ENCODE peak calls at places on chromosomes 7 and 10, in six cellular contexts. C, W, D, P, H and V are unnamed samples. For H3K9me3, the result is how much of the 10 kb centered on the place peaks cover.

GRCh38 chr10:29050081-29050480 is 238.8 kb upstream of the LYZL1 start:
- DNase-seq in C (no peak), W (no peak), D (no peak), P (no peak), H (no peak), V (no peak)

GRCh38 chr7:18352339-18353255 is 143.0 kb upstream of the HDAC9 start:
- DNase-seq in C (peak), W (peak), D (peak), P (no peak), H (peak), V (no peak)

GRCh38 chr7:44490351-44491200 is at the start of gene NUDCD3:
- DNase-seq in C (peak), W (peak), D (peak), P (peak), H (peak), V (peak)

GRCh38 chr7:42694894-42695553 is 216.8 kb downstream of the C7orf25 start:
- DNase-seq in C (no peak), W (no peak), D (peak), P (no peak), H (no peak), V (no peak)

GRCh38 chr7:44291066-44291732 is 34.2 kb downstream of the CAMK2B start:
- DNase-seq in C (no peak), W (no peak), D (no peak), P (no peak), H (no peak), V (no peak)

GRCh38 chr10:81662837-81663236 is 212.2 kb upstream of the NRG3 start:
- DNase-seq in C (no peak), W (no peak), D (no peak), P (no peak), H (no peak), V (no peak)

GRCh38 chr7:30594055-30594539 is 581 bp upstream of the GARS1 start:
- DNase-seq in C (peak), W (peak), D (peak), P (peak), H (peak), V (no peak)

GRCh38 chr7:134778941-134779740 is at the start of gene CALD1:
- DNase-seq in C (no peak), W (peak), D (peak), P (no peak), H (no peak), V (no peak)

GRCh38 chr7:150903627-150904026 is 51.3 kb downstream of the AOC1 start:
- DNase-seq in C (no peak), W (no peak), D (peak), P (no peak), H (peak), V (no peak)

GRCh38 chr7:41292457-41292856 is 410.4 kb downstream of the INHBA start:
- DNase-seq in C (no peak), W (no peak), D (no peak), P (no peak), H (no peak), V (no peak)

GRCh38 chr7:102916881-102917280 is 4.1 kb downstream of the LRRC17 start:
- DNase-seq in C (no peak), W (no peak), D (no peak), P (no peak), H (no peak), V (no peak)

GRCh38 chr7:140898794-140899548 is 25.8 kb downstream of the BRAF start:
- DNase-seq in C (no peak), W (no peak), D (no peak), P (no peak), H (no peak), V (no peak)

GRCh38 chr7:36264123-36264916 is 111.3 kb downstream of the EEPD1 start:
- DNase-seq in C (no peak), W (no peak), D (no peak), P (no peak), H (no peak), V (no peak)

GRCh38 chr7:22979861-22980260 is 34.1 kb downstream of the HYCC1 start:
- DNase-seq in C (no peak), W (no peak), D (no peak), P (no peak), H (no peak), V (no peak)

GRCh38 chr10:30591249-30591670 is 38.3 kb downstream of the LYZL2 start:
- DNase-seq in C (peak), W (peak), D (peak), P (peak), H (no peak), V (no peak)

GRCh38 chr7:140062118-140062527 is 628 bp downstream of the PARP12 start:
- DNase-seq in C (peak), W (no peak), D (peak), P (peak), H (no peak), V (peak)

GRCh38 chr7:144019457-144019856 is 19.3 kb downstream of the OR6B1 start:
- DNase-seq in C (no peak), W (peak), D (no peak), P (no peak), H (no peak), V (no peak)

GRCh38 chr7:55348502-55348901 is 16.6 kb upstream of the LANCL2 start:
- DNase-seq in C (no peak), W (no peak), D (no peak), P (no peak), H (no peak), V (no peak)

GRCh38 chr10:13414855-13415254 is 66.8 kb upstream of the SEPHS1 start:
- DNase-seq in C (no peak), W (peak), D (peak), P (no peak), H (peak), V (no peak)

GRCh38 chr7:771241-772004 is 44.3 kb upstream of the PRKAR1B start:
- DNase-seq in C (no peak), W (no peak), D (peak), P (no peak), H (peak), V (no peak)

GRCh38 chr7:42212541-42213090 is 24.4 kb downstream of the GLI3 start:
- DNase-seq in C (no peak), W (no peak), D (no peak), P (no peak), H (no peak), V (no peak)

GRCh38 chr7:79495544-79496272 is 42.2 kb upstream of the MAGI2 start:
- DNase-seq in C (no peak), W (no peak), D (no peak), P (no peak), H (no peak), V (no peak)

GRCh38 chr7:55144333-55144954 is 125.6 kb downstream of the EGFR start:
- DNase-seq in C (no peak), W (no peak), D (no peak), P (no peak), H (no peak), V (no peak)

GRCh38 chr7:155799514-155799913 is 12.7 kb downstream of the SHH start:
- DNase-seq in C (no peak), W (no peak), D (no peak), P (no peak), H (no peak), V (no peak)

GRCh38 chr7:55423277-55423711 is 58.2 kb downstream of the LANCL2 start:
- DNase-seq in C (no peak), W (no peak), D (no peak), P (no peak), H (no peak), V (no peak)

GRCh38 chr10:3178070-3178469 is 5.5 kb upstream of the PITRM1 start:
- DNase-seq in C (no peak), W (no peak), D (no peak), P (no peak), H (no peak), V (no peak)

GRCh38 chr10:58064714-58065528 is 202.8 kb downstream of the IPMK start:
- DNase-seq in C (no peak), W (peak), D (peak), P (no peak), H (peak), V (no peak)

GRCh38 chr7:27110977-27111752 is 8.7 kb upstream of the HOXA2 start:
- DNase-seq in C (no peak), W (no peak), D (peak), P (no peak), H (no peak), V (no peak)

GRCh38 chr7:52726986-52727385 is 308.4 kb upstream of the POM121L12 start:
- DNase-seq in C (no peak), W (no peak), D (no peak), P (no peak), H (no peak), V (no peak)

GRCh38 chr10:86413046-86413728 is 46.6 kb upstream of the GRID1 start:
- DNase-seq in C (no peak), W (no peak), D (no peak), P (no peak), H (no peak), V (no peak)

GRCh38 chr10:72692897-72693598 is 1.1 kb downstream of the MCU start:
- DNase-seq in C (no peak), W (no peak), D (peak), P (no peak), H (no peak), V (no peak)

GRCh38 chr7:85972504-85973141 is 671.1 kb upstream of the GRM3 start:
- DNase-seq in C (no peak), W (no peak), D (no peak), P (no peak), H (no peak), V (no peak)

GRCh38 chr10:25206693-25207414 is 32.1 kb downstream of the GPR158 start:
- DNase-seq in C (no peak), W (no peak), D (no peak), P (no peak), H (no peak), V (no peak)

GRCh38 chr7:23570592-23571200 is 26.5 kb upstream of the CCDC126 start:
- DNase-seq in C (peak), W (peak), D (peak), P (peak), H (peak), V (peak)

GRCh38 chr7:157527235-157527634 is 190.4 kb downstream of the DNAJB6 start:
- DNase-seq in C (no peak), W (no peak), D (no peak), P (no peak), H (no peak), V (no peak)

GRCh38 chr7:157526604-157527003 is 189.8 kb downstream of the DNAJB6 start:
- DNase-seq in C (no peak), W (no peak), D (no peak), P (no peak), H (no peak), V (no peak)

GRCh38 chr7:157527686-157528085 is 190.9 kb downstream of the DNAJB6 start:
- DNase-seq in C (no peak), W (no peak), D (no peak), P (no peak), H (no peak), V (no peak)

GRCh38 chr7:157529768-157530560 is 193.2 kb downstream of the DNAJB6 start:
- DNase-seq in C (no peak), W (no peak), D (no peak), P (no peak), H (no peak), V (no peak)

DNA sequence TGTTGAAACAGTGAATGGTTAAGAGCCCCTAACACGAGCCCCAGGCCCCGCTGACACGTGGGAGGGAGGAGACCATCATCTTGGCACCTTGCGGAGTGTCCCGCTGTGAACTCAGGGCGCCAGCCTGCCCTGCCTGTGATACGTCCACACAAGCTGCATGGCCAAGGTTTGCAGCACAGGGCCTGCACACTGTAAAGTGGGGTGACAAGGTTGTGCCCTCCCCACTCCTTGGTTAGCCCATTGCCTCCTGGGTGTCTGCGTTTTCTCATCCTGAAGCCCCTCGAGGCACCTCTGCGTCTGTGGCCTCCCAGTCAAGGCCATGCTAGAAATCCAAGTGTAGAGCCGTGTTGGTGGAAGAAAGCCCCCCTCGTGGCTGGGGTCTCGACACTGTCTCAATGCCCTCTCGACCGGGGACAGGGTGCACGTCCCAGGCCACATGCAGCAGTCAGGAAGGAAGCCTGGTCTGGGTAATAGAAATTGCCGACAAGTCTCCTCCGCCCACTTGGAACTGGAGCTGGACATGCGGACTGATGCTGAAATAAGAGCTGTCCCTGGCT is 192.1 kb downstream of the DNAJB6 start:
- DNase-seq in C (no peak), W (no peak), D (no peak), P (no peak), H (no peak), V (no peak)
- H3K9me3 ChIP-seq in C (under half), W (under half), D (under half), P (under half), H (under half), V (under half)

GRCh38 chr7:73718438-73718881 is 1.0 kb downstream of the STX1A start:
- DNase-seq in C (no peak), W (no peak), D (no peak), P (no peak), H (no peak), V (no peak)

GRCh38 chr7:73719806-73720169 is 319 bp upstream of the STX1A start:
- DNase-seq in C (no peak), W (no peak), D (no peak), P (no peak), H (no peak), V (no peak)

GRCh38 chr7:73717991-73718405 is 1.5 kb downstream of the STX1A start:
- DNase-seq in C (peak), W (no peak), D (no peak), P (peak), H (no peak), V (peak)

GRCh38 chr7:73717025-73717807 is 2.3 kb downstream of the STX1A start:
- DNase-seq in C (no peak), W (no peak), D (no peak), P (no peak), H (no peak), V (no peak)

GRCh38 chr7:73718905-73719805 is at the start of gene STX1A:
- DNase-seq in C (peak), W (peak), D (peak), P (peak), H (peak), V (peak)
- H3K9me3 ChIP-seq in C (under half), W (under half), D (under half), P (under half), H (under half), V (under half)

GRCh38 chr10:63434866-63435854 is 30.6 kb downstream of the JMJD1C start:
- DNase-seq in C (no peak), W (no peak), D (no peak), P (no peak), H (no peak), V (no peak)
- H3K9me3 ChIP-seq in C (under half), W (under half), D (under half), P (under half), H (under half), V (under half)

GRCh38 chr7:157641866-157642265 is 305.1 kb downstream of the DNAJB6 start:
- DNase-seq in C (no peak), W (no peak), D (no peak), P (no peak), H (no peak), V (no peak)
- H3K9me3 ChIP-seq in C (under half), W (under half), D (under half), P (under half), H (under half), V (under half)

GRCh38 chr7:64618785-64619456 is 47.0 kb upstream of the ZNF107 start:
- DNase-seq in C (peak), W (peak), D (peak), P (peak), H (no peak), V (no peak)

GRCh38 chr7:64619705-64620104 is 46.2 kb upstream of the ZNF107 start:
- DNase-seq in C (no peak), W (no peak), D (no peak), P (no peak), H (no peak), V (no peak)

GRCh38 chr7:64625114-64626082 is 40.5 kb upstream of the ZNF107 start:
- DNase-seq in C (no peak), W (no peak), D (no peak), P (no peak), H (no peak), V (no peak)

GRCh38 chr7:64626083-64626469 is 39.9 kb upstream of the ZNF107 start:
- DNase-seq in C (no peak), W (no peak), D (no peak), P (no peak), H (no peak), V (no peak)

DNA sequence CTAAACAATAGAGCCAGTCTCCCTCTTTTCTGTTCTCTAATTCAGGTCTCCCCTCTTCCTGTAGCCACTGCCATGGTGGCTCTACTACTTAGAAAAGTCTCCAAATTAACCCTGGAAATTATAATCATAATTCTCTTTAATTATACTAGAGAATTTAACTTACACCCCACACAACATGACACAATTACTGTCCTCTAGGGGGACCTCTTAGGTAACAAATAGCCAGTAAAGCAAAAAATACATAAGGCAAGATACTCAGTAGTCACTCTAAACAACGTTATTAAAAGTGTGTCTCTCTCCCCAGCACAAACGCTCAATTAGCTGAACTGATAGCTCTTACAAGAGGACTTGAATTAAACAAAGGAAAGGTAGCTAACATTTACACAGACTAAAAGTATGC is 44.3 kb upstream of the ZNF107 start:
- DNase-seq in C (no peak), W (no peak), D (no peak), P (no peak), H (no peak), V (no peak)
- H3K9me3 ChIP-seq in C (under half), W (under half), D (under half), P (under half), H (under half), V (under half)

DNA sequence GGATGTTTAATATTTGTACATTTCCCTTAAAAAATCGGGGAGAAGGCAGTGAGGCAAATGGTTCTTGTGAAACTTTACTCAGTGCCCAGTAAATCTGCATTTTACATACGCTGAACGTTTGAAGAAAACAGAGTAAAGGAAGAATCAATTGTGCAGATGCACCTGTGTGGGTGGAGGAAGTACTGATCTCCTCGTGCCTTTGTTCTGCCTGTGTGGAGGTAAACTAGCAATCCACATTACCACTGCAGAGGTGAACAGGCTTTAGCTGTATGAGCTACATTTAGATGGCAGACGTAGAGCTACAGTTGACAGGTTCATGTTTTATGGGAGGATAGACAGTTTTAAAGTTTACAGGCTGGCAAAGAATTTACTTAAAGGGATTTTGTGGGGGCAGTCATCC is 62.7 kb upstream of the VIPR2 start:
- DNase-seq in C (no peak), W (no peak), D (no peak), P (no peak), H (no peak), V (no peak)
- H3K9me3 ChIP-seq in C (under half), W (under half), D (under half), P (under half), H (under half), V (under half)

DNA sequence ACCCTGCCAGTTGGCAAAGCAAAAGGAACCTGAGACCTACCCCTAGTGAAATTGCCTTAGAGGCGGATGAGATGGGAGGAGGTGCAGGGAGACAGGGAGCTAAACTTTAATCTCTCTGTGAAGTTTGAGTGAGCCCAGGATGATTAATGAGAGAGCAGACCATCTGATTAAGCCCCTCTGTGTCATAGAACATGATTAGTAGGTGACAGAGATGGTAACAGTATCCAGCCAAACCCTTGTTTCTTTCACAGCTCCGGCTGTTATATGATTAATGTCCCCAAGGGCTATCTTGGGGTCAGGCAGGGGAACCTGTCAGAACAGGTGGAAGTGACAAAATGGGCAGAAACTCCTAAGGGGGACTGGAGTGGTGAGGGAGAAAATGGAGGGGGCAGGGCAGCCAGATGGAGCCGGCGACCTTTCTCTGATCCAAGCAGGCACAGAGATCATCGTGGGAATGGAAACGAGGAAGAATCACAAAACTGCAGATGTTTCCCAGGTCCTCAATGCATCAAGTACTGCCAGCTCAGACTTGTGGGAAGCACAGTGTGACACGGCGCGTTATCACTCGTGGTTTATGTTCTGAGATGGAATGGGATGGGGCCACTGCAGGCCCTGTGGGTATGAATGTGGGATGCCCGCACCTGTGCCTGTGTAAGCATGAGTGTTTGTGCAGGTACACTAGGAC is 684.2 kb downstream of the LRMDA start:
- DNase-seq in C (no peak), W (no peak), D (no peak), P (no peak), H (no peak), V (no peak)
- H3K9me3 ChIP-seq in C (under half), W (under half), D (under half), P (under half), H (under half), V (under half)